ENCODE peak calls at places on chromosomes 13 and 19, in seven cellular contexts. H, T, F, Z, G, N and X are unnamed samples.

GRCh38 chr13:45092668-45093067 is 27.6 kb upstream of the GTF2F2 start:
- DNase-seq in T (peak), F (no peak), G (no peak), Z (no peak), H (no peak), N (no peak), X (no peak)

GRCh38 chr19:56223481-56223880 is 21.4 kb downstream of the ZSCAN5C start:
- DNase-seq in T (no peak), H (no peak), F (no peak), N (no peak), Z (no peak), G (no peak), X (no peak)

GRCh38 chr19:58334691-58335249 is 8.0 kb downstream of the ZSCAN22 start:
- DNase-seq in T (no peak), Z (no peak), F (no peak), G (no peak), N (no peak), H (no peak), X (no peak)

GRCh38 chr13:81480634-81481033 is 1139.7 kb upstream of the SPRY2 start:
- DNase-seq in H (no peak), Z (no peak), G (no peak), N (no peak), F (no peak), T (no peak), X (no peak)

GRCh38 chr13:113650275-113650674 is 7.7 kb downstream of the ATP4B start:
- DNase-seq in H (no peak), Z (no peak), T (no peak), F (no peak), N (no peak), G (peak), X (no peak)

GRCh38 chr13:27283906-27284523 is 13.4 kb downstream of the RASL11A start:
- DNase-seq in Z (no peak), F (no peak), G (no peak), H (peak), T (peak), N (peak), X (no peak)

GRCh38 chr19:508204-509150 is 1.2 kb downstream of the TPGS1 start:
- DNase-seq in Z (no peak), F (no peak), H (no peak), N (no peak), T (no peak), G (peak), X (no peak)

GRCh38 chr19:56822755-56823154 is 17.8 kb downstream of the PEG3 start:
- DNase-seq in Z (no peak), F (no peak), H (no peak), G (no peak), T (no peak), N (no peak), X (no peak)

GRCh38 chr19:54096642-54097106 is 3.9 kb downstream of the OSCAR start:
- DNase-seq in G (no peak), H (peak), Z (no peak), N (no peak), T (peak), F (no peak), X (no peak)

GRCh38 chr13:112783946-112784500 is 94.2 kb downstream of the ATP11A start:
- DNase-seq in G (no peak), H (no peak), Z (no peak), N (no peak), F (no peak), T (no peak), X (no peak)

GRCh38 chr19:51131780-51132680 is 7.3 kb downstream of the SIGLEC9 start:
- DNase-seq in F (no peak), H (no peak), G (peak), T (peak), N (no peak), Z (no peak), X (no peak)

GRCh38 chr13:102227696-102228095 is 174.2 kb downstream of the FGF14 start:
- DNase-seq in H (no peak), F (no peak), N (no peak), G (no peak), T (no peak), Z (no peak), X (no peak)

GRCh38 chr19:3224346-3225325 is at the start of gene CELF5:
- DNase-seq in F (peak), N (no peak), T (no peak), Z (peak), H (no peak), G (no peak), X (no peak)

GRCh38 chr19:2663920-2664571 is 38.4 kb downstream of the GNG7 start:
- DNase-seq in G (peak), F (no peak), Z (no peak), H (no peak), T (peak), N (peak), X (no peak)

GRCh38 chr19:47719047-47719885 is 6.0 kb downstream of the EHD2 start:
- DNase-seq in Z (no peak), H (peak), N (peak), T (no peak), G (peak), F (no peak), X (no peak)

GRCh38 chr13:107387525-107387924 is 819.6 kb upstream of the ARGLU1 start:
- DNase-seq in N (no peak), Z (no peak), G (no peak), H (no peak), T (no peak), F (no peak), X (no peak)

GRCh38 chr13:30340367-30341184 is 33.2 kb upstream of the KATNAL1 start:
- DNase-seq in T (peak), F (no peak), G (peak), N (no peak), H (no peak), Z (no peak), X (no peak)

GRCh38 chr13:26423634-26424033 is 133.8 kb upstream of the WASF3 start:
- DNase-seq in T (no peak), Z (no peak), H (no peak), F (no peak), G (no peak), N (no peak), X (no peak)

GRCh38 chr19:33430674-33431277 is 57.3 kb downstream of the CEBPG start:
- DNase-seq in F (peak), H (peak), Z (peak), G (peak), N (peak), T (peak), X (peak)

GRCh38 chr19:45103200-45103624 is 10.2 kb downstream of the PPP1R37 start:
- DNase-seq in T (no peak), G (no peak), F (no peak), Z (no peak), N (peak), H (no peak), X (no peak)

GRCh38 chr13:87676254-87677042 is 5.3 kb downstream of the SLITRK5 start:
- DNase-seq in Z (no peak), G (peak), F (no peak), T (no peak), H (no peak), N (no peak), X (no peak)

GRCh38 chr13:106555631-106556328 is 12.2 kb downstream of the ARGLU1 start:
- DNase-seq in Z (no peak), H (no peak), T (no peak), G (no peak), F (no peak), N (no peak), X (no peak)

GRCh38 chr13:111335263-111335662 is 14.8 kb downstream of the TEX29 start:
- DNase-seq in H (no peak), N (no peak), T (no peak), G (no peak), Z (no peak), F (no peak), X (no peak)